ENCODE peak calls at places on chromosome 16, in four cellular contexts. Y, N, V and C are unnamed samples.

GRCh38 chr16:66409156-66409555 is 17.9 kb upstream of the BEAN1 start:
- DNase-seq in Y (no peak), N (no peak), V (no peak), C (no peak)

GRCh38 chr16:66079671-66080070 is 286.8 kb upstream of the CDH5 start:
- DNase-seq in Y (no peak), N (no peak), V (no peak), C (no peak)

GRCh38 chr16:86087011-86087453 is 188.1 kb downstream of the IRF8 start:
- DNase-seq in Y (no peak), N (no peak), V (no peak), C (no peak)

GRCh38 chr16:81185416-81185815 is 53.1 kb upstream of the BCO1 start:
- DNase-seq in Y (no peak), N (no peak), V (no peak), C (no peak)

GRCh38 chr16:66656547-66656946 is 40.0 kb downstream of the CMTM4 start:
- DNase-seq in Y (no peak), N (no peak), V (no peak), C (no peak)

GRCh38 chr16:4116328-4117249 is at the start of gene ADCY9:
- DNase-seq in Y (peak), N (peak), V (no peak), C (peak)

GRCh38 chr16:3074860-3075545 is 9.6 kb downstream of the IL32 start:
- DNase-seq in Y (no peak), N (no peak), V (peak), C (no peak)

GRCh38 chr16:75340715-75341500 is 89.5 kb upstream of the BCAR1 start:
- DNase-seq in Y (no peak), N (no peak), V (no peak), C (no peak)

GRCh38 chr16:83701494-83701893 is 106.3 kb upstream of the HSBP1 start:
- DNase-seq in Y (peak), N (peak), V (no peak), C (peak)

GRCh38 chr16:65032397-65032796 is 89.5 kb downstream of the CDH11 start:
- DNase-seq in Y (no peak), N (no peak), V (no peak), C (no peak)

GRCh38 chr16:23119570-23119969 is 29.7 kb downstream of the USP31 start:
- DNase-seq in Y (no peak), N (no peak), V (no peak), C (no peak)

GRCh38 chr16:87463722-87464690 is 28.8 kb downstream of the ZCCHC14 start:
- DNase-seq in Y (no peak), N (peak), V (no peak), C (no peak)

GRCh38 chr16:4313563-4314531 is 2.0 kb upstream of the GLIS2 start:
- DNase-seq in Y (peak), N (peak), V (no peak), C (peak)

GRCh38 chr16:70395345-70395901 is 43.5 kb downstream of the ST3GAL2 start:
- DNase-seq in Y (peak), N (peak), V (no peak), C (peak)

GRCh38 chr16:57023541-57024249 is 34.3 kb downstream of the NLRC5 start:
- DNase-seq in Y (no peak), N (no peak), V (no peak), C (no peak)

GRCh38 chr16:49855280-49855821 is 561 bp downstream of the ZNF423 start:
- DNase-seq in Y (peak), N (no peak), V (peak), C (peak)

GRCh38 chr16:11078812-11079459 is 134.6 kb downstream of the CLEC16A start:
- DNase-seq in Y (no peak), N (no peak), V (no peak), C (no peak)

GRCh38 chr16:79982356-79982755 is 381.8 kb upstream of the MAF start:
- DNase-seq in Y (no peak), N (no peak), V (no peak), C (no peak)

GRCh38 chr16:19245326-19245925 is 40.1 kb upstream of the CLEC19A start:
- DNase-seq in Y (no peak), N (no peak), V (no peak), C (no peak)

GRCh38 chr16:64089697-64090096 is 1032.2 kb downstream of the CDH11 start:
- DNase-seq in Y (no peak), N (peak), V (no peak), C (no peak)

GRCh38 chr16:73054732-73055481 is 7.0 kb upstream of the ZFHX3 start:
- DNase-seq in Y (no peak), N (peak), V (no peak), C (no peak)

GRCh38 chr16:83520596-83520995 is 287.2 kb upstream of the HSBP1 start:
- DNase-seq in Y (no peak), N (no peak), V (no peak), C (no peak)

GRCh38 chr16:23383881-23384280 is 69.1 kb downstream of the COG7 start:
- DNase-seq in Y (no peak), N (no peak), V (no peak), C (no peak)

GRCh38 chr16:30535106-30535776 is 583 bp upstream of the ZNF747 start:
- DNase-seq in Y (no peak), N (no peak), V (no peak), C (no peak)
- TF ChIP-seq TARDBP in Y (no peak), N (peak), V (no peak), C (no peak)

DNA sequence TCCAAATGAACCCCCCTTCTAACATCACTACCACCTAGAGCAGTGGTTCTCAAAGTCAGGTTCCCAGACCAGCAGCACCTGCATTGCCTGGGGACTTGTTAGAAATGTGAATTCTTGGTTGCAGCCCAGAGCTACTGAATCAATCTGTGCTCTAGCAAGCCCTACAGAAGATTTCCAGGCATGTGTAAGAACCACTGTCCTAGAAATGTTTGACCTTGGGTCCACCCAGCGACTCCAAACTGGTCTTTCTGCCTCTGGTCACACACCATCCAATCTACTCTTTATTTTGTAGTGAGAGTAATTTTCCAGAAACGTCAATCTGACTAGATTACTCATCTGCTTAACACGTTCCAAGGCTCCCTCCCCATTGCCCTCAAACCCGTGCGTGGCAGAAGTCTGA is 169.9 kb downstream of the HAPSTR1 start:
- DNase-seq in Y (no peak), N (no peak), V (no peak), C (no peak)
- TF ChIP-seq FOXK2 in Y (no peak), N (no peak), V (no peak), C (no peak)

GRCh38 chr16:12191102-12191501 is 214.6 kb downstream of the SNX29 start:
- DNase-seq in Y (no peak), N (no peak), V (no peak), C (no peak)

GRCh38 chr16:12187939-12188673 is 211.6 kb downstream of the SNX29 start:
- DNase-seq in Y (no peak), N (peak), V (no peak), C (no peak)

GRCh38 chr16:12185563-12185962 is 209.0 kb downstream of the SNX29 start:
- DNase-seq in Y (no peak), N (no peak), V (no peak), C (no peak)

GRCh38 chr16:12186774-12187335 is 210.3 kb downstream of the SNX29 start:
- DNase-seq in Y (no peak), N (no peak), V (no peak), C (no peak)

GRCh38 chr16:12188674-12189249 is 212.2 kb downstream of the SNX29 start:
- DNase-seq in Y (no peak), N (no peak), V (no peak), C (no peak)
- TF ChIP-seq TARDBP in Y (no peak), N (no peak), V (no peak), C (no peak)

DNA sequence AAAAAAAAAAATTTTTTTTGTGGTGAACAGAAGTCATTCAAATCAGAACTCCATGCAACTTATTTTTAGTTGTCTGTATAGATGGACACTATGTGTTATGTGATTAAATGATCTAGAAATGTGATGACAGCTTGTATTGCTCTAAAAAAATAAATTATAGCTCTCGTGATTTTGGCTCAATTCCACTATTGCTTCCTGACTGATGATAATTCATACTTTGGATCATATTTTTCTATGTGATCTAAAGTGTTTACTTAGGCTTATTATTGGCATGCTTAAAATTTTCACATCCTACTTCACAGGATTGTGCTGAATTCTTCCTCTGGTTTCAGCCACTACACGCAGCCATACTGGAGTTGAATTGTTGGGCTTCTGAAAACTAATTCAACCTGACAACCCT is 76.8 kb downstream of the RPGRIP1L start:
- DNase-seq in Y (no peak), N (no peak), V (no peak), C (no peak)
- TF ChIP-seq FOXK2 in Y (no peak), N (no peak), V (no peak), C (no peak)